ENCODE peak calls at places on chromosomes 12 and 14, in four cellular contexts. One of them, this sample, is unnamed.

GRCh38 chr12:112684742-112685141 is 106.8 kb upstream of the RPH3A start:
- DNase-seq in H1: no peak
- DNase-seq in HepG2: peak; percentile 7
- DNase-seq in K562: no peak
- DNase-seq in this sample: no peak

GRCh38 chr12:26630546-26631027 is 202.4 kb downstream of the ITPR2 start:
- DNase-seq in H1: no peak
- DNase-seq in HepG2: peak; percentile 72
- DNase-seq in K562: no peak
- DNase-seq in this sample: no peak

GRCh38 chr12:25723921-25724491 is 170.9 kb upstream of the LMNTD1 start:
- DNase-seq in H1: no peak
- DNase-seq in HepG2: no peak
- DNase-seq in K562: no peak
- DNase-seq in this sample: no peak

GRCh38 chr12:3359478-3359877 is 131.5 kb upstream of the PRMT8 start:
- DNase-seq in H1: no peak
- DNase-seq in HepG2: no peak
- DNase-seq in K562: no peak
- DNase-seq in this sample: no peak

GRCh38 chr12:109741970-109742372 is 28.3 kb downstream of the FAM222A start:
- DNase-seq in H1: no peak
- DNase-seq in HepG2: peak; percentile 56
- DNase-seq in K562: no peak
- DNase-seq in this sample: no peak

GRCh38 chr12:108099778-108100177 is 29.3 kb upstream of the WSCD2 start:
- DNase-seq in H1: no peak
- DNase-seq in HepG2: no peak
- DNase-seq in K562: no peak
- DNase-seq in this sample: no peak

GRCh38 chr14:101504096-101504948 is 57.0 kb upstream of the DIO3 start:
- DNase-seq in H1: no peak
- DNase-seq in HepG2: no peak
- DNase-seq in K562: no peak
- DNase-seq in this sample: no peak

GRCh38 chr14:32940711-32941667 is 2.3 kb downstream of the NPAS3 start:
- DNase-seq in H1: no peak
- DNase-seq in HepG2: no peak
- DNase-seq in K562: no peak
- DNase-seq in this sample: no peak

GRCh38 chr12:14454098-14454907 is 88.8 kb downstream of the ATF7IP start:
- DNase-seq in H1: peak; percentile 15
- DNase-seq in HepG2: peak; percentile 65
- DNase-seq in K562: peak; percentile 13
- DNase-seq in this sample: peak; percentile 30

GRCh38 chr14:21257395-21258193 is 11.6 kb downstream of the HNRNPC start:
- DNase-seq in H1: no peak
- DNase-seq in HepG2: no peak
- DNase-seq in K562: no peak
- DNase-seq in this sample: no peak

GRCh38 chr14:21308479-21309237 is 28.8 kb downstream of the RPGRIP1 start:
- DNase-seq in H1: peak; percentile 92
- DNase-seq in HepG2: peak; percentile 100
- DNase-seq in K562: peak; percentile 51
- DNase-seq in this sample: peak; percentile 88

GRCh38 chr12:106917503-106917902 is 38.2 kb upstream of the TMEM263 start:
- DNase-seq in H1: no peak
- DNase-seq in HepG2: no peak
- DNase-seq in K562: no peak
- DNase-seq in this sample: no peak

GRCh38 chr14:93042968-93043940 is 72.5 kb downstream of the ITPK1 start:
- DNase-seq in H1: no peak
- DNase-seq in HepG2: peak; percentile 90
- DNase-seq in K562: no peak
- DNase-seq in this sample: no peak

GRCh38 chr12:50224026-50224692 is 57.0 kb upstream of the CERS5 start:
- DNase-seq in H1: no peak
- DNase-seq in HepG2: peak; percentile 79
- DNase-seq in K562: no peak
- DNase-seq in this sample: no peak

GRCh38 chr14:68674538-68675232 is 118.2 kb downstream of the ZFP36L1 start:
- DNase-seq in H1: no peak
- DNase-seq in HepG2: no peak
- DNase-seq in K562: no peak
- DNase-seq in this sample: no peak

GRCh38 chr14:101821528-101821927 is 60.0 kb downstream of the PPP2R5C start:
- DNase-seq in H1: no peak
- DNase-seq in HepG2: no peak
- DNase-seq in K562: no peak
- DNase-seq in this sample: no peak

GRCh38 chr12:74535536-74535935 is 2.1 kb upstream of the ATXN7L3B start:
- DNase-seq in H1: no peak
- DNase-seq in HepG2: no peak
- DNase-seq in K562: no peak
- DNase-seq in this sample: no peak

DNA sequence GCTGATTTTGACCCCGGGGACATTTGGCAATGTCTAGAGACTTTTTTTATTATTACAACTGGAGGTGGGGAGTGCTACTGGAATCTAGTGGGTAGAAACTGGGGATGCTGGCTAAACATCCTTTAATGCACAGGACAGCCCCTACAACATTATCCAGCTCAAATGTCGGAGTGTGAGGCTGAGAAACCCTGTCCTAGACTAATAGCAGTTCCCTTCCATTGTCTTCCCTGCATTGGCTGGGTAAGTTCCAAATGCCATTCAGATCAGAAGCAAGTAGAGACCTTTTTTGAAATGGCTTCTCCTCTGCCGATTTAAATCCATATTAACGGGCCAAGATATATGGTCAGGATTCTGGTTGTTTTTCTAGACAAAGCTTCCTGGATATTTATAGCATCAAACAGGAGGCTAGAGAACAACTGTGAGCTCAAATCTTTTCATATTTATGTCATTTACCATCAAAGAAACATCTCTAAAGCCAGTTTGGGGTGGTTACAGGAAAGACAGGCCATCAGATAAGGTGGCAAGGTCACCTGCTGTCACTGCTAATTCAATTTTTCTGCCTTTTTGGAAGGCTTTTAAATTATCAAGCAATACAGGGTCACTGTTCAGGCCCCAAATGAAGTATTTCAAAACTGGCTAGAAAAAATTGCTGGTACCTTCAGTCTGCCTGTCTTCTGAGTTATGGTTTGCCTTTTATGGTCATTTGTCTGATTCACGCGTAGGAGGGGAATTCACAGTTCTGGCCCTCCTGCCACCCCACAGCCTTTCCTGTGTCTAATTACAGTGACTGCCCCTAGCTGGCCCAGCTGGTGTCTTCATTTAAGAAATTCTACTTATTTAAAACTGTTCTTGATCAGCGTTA is 20.1 kb upstream of the AKAP5 start:
- DNase-seq in H1: no peak
- DNase-seq in HepG2: no peak
- DNase-seq in K562: no peak
- DNase-seq in this sample: peak; percentile 84
- TF ChIP-seq CEBPB in H1: no peak
- TF ChIP-seq CEBPB in HepG2: no peak
- TF ChIP-seq CEBPB in K562: no peak
- TF ChIP-seq CEBPB in this sample: no peak

GRCh38 chr12:122371475-122372045 is 50.9 kb downstream of the CLIP1 start:
- DNase-seq in H1: no peak
- DNase-seq in HepG2: no peak
- DNase-seq in K562: no peak
- DNase-seq in this sample: no peak

GRCh38 chr12:122363782-122364181 is 58.7 kb downstream of the CLIP1 start:
- DNase-seq in H1: no peak
- DNase-seq in HepG2: no peak
- DNase-seq in K562: no peak
- DNase-seq in this sample: no peak

GRCh38 chr12:122366685-122367475 is 55.6 kb downstream of the CLIP1 start:
- DNase-seq in H1: peak; percentile 19
- DNase-seq in HepG2: peak; percentile 84
- DNase-seq in K562: peak; percentile 32
- DNase-seq in this sample: no peak

GRCh38 chr12:122362758-122363157 is 59.7 kb downstream of the CLIP1 start:
- DNase-seq in H1: no peak
- DNase-seq in HepG2: no peak
- DNase-seq in K562: no peak
- DNase-seq in this sample: no peak

GRCh38 chr12:122368361-122369073 is 54.0 kb downstream of the CLIP1 start:
- DNase-seq in H1: no peak
- DNase-seq in HepG2: no peak
- DNase-seq in K562: no peak
- DNase-seq in this sample: no peak
- TF ChIP-seq BRCA1 in H1: no peak
- TF ChIP-seq BRCA1 in HepG2: no peak
- TF ChIP-seq BRCA1 in K562: no peak
- TF ChIP-seq BRCA1 in this sample: no peak

DNA sequence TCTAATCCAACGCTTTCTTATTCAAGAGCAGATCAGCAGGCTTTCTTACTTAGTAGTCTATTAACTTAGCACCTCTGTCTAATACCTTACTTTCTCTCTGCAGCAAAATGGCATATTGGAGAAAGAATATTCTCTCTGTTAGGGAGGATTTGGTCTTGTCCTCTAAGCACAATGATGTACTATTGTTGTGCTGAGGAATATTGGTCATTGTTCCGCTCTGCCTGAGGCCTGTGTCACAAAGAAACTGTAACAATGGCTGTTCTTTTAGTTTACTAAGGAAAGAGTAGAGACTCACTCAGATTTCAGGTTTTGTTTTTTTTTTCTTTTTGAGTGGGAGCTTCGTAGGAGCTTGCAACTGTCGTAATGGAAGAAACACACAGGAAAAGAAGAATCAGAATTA is 1358.8 kb downstream of the LRFN5 start:
- DNase-seq in H1: no peak
- DNase-seq in HepG2: no peak
- DNase-seq in K562: no peak
- DNase-seq in this sample: no peak
- TF ChIP-seq CEBPB in H1: no peak
- TF ChIP-seq CEBPB in HepG2: no peak
- TF ChIP-seq CEBPB in K562: no peak
- TF ChIP-seq CEBPB in this sample: no peak

GRCh38 chr12:84604541-84604940 is 308.1 kb downstream of the SLC6A15 start:
- DNase-seq in H1: no peak
- DNase-seq in HepG2: no peak
- DNase-seq in K562: no peak
- DNase-seq in this sample: no peak
- TF ChIP-seq BRCA1 in H1: no peak
- TF ChIP-seq BRCA1 in HepG2: no peak
- TF ChIP-seq BRCA1 in K562: no peak
- TF ChIP-seq BRCA1 in this sample: no peak

GRCh38 chr14:22939684-22940083 is 10.5 kb upstream of the PRMT5 start:
- DNase-seq in H1: no peak
- DNase-seq in HepG2: no peak
- DNase-seq in K562: no peak
- DNase-seq in this sample: no peak
- TF ChIP-seq CEBPB in H1: no peak
- TF ChIP-seq CEBPB in HepG2: no peak
- TF ChIP-seq CEBPB in K562: no peak
- TF ChIP-seq CEBPB in this sample: no peak

GRCh38 chr12:79883216-79883615 is 51.7 kb downstream of the PPP1R12A start:
- DNase-seq in H1: no peak
- DNase-seq in HepG2: no peak
- DNase-seq in K562: no peak
- DNase-seq in this sample: no peak

GRCh38 chr12:79884401-79885006 is 50.4 kb downstream of the PPP1R12A start:
- DNase-seq in H1: no peak
- DNase-seq in HepG2: no peak
- DNase-seq in K562: no peak
- DNase-seq in this sample: no peak

GRCh38 chr12:79887912-79888311 is 47.0 kb downstream of the PPP1R12A start:
- DNase-seq in H1: no peak
- DNase-seq in HepG2: no peak
- DNase-seq in K562: no peak
- DNase-seq in this sample: no peak

GRCh38 chr12:79885956-79886490 is 48.9 kb downstream of the PPP1R12A start:
- DNase-seq in H1: no peak
- DNase-seq in HepG2: no peak
- DNase-seq in K562: no peak
- DNase-seq in this sample: no peak

DNA sequence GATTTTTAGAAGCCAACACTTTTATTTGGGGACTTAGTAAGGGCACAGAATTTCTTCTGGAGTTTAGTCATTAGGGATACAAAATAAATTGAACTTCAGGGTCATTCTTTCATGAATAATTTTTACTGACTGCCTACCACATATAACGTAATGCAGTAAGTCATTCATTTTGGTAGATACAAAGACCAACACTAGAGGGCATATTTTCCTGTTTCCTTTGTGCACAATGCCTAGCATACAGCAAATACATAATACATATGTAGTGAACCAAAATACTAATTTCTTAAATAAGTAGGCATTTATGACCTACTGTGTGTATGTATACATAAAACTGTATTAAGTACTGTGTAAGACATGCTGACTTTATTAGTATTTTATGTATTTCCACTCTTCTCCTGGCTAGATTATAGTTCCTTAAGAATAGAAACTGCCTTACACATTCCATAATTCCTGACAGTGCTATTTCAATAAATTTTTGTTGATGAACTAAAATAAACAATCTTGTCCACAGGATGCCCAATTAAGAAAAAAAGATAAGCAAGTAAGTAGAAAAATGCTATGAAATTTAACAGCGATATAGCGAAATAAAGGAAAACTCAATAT is 47.9 kb downstream of the PPP1R12A start:
- DNase-seq in H1: no peak
- DNase-seq in HepG2: peak; percentile 54
- DNase-seq in K562: peak; percentile 23
- DNase-seq in this sample: peak; percentile 23
- TF ChIP-seq BRCA1 in H1: no peak
- TF ChIP-seq BRCA1 in HepG2: no peak
- TF ChIP-seq BRCA1 in K562: no peak
- TF ChIP-seq BRCA1 in this sample: no peak

DNA sequence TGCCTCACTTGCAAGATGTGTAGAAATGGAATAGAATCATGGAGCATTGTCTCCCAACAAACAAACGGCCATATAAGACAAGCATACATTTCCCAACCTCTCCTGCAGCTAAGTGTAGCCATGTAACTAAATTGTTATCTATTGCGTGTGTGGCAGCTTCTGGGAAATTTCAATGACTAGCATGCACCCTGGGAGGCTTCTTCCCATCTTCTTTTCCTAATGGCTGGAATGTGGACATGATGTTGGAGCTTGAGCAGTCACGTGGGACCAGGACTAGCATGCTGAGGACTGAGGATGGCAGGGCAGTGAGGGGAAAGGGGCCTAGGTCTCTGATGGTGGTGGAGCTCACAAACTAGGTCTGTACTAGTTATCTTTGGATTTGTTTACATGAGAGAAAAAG is 21.7 kb upstream of the CTDSP2 start:
- DNase-seq in H1: no peak
- DNase-seq in HepG2: no peak
- DNase-seq in K562: no peak
- DNase-seq in this sample: no peak
- TF ChIP-seq CEBPB in H1: no peak
- TF ChIP-seq CEBPB in HepG2: no peak
- TF ChIP-seq CEBPB in K562: no peak
- TF ChIP-seq CEBPB in this sample: no peak

GRCh38 chr12:119153477-119154434 is 25.0 kb upstream of the HSPB8 start:
- DNase-seq in H1: peak; percentile 93
- DNase-seq in HepG2: no peak
- DNase-seq in K562: peak; percentile 87
- DNase-seq in this sample: no peak
- TF ChIP-seq BRCA1 in H1: no peak
- TF ChIP-seq BRCA1 in HepG2: no peak
- TF ChIP-seq BRCA1 in K562: no peak
- TF ChIP-seq BRCA1 in this sample: no peak

GRCh38 chr12:131368073-131369071 is 342.5 kb upstream of the SFSWAP start:
- DNase-seq in H1: no peak
- DNase-seq in HepG2: no peak
- DNase-seq in K562: no peak
- DNase-seq in this sample: no peak
- TF ChIP-seq CEBPB in H1: no peak
- TF ChIP-seq CEBPB in HepG2: no peak
- TF ChIP-seq CEBPB in K562: no peak
- TF ChIP-seq CEBPB in this sample: no peak

This sample was measured in GM12878.